ENCODE peak calls at places on chromosomes 16 and 17, in five cellular contexts. E is A549, C is GM12878, G is H1, Q is HepG2. S is an unnamed sample.

GRCh38 chr17:57569860-57570259 is 175.2 kb downstream of the CCDC182 start:
- DNase-seq in Q (no peak), G (no peak), E (no peak), C (no peak), S (no peak)

GRCh38 chr16:27264151-27264550 is 4.4 kb downstream of the NSMCE1 start:
- DNase-seq in C (no peak), G (no peak), Q (peak; percentile 85), E (no peak), S (no peak)

GRCh38 chr17:57697891-57698708 is 47.0 kb downstream of the CCDC182 start:
- DNase-seq in G (no peak), E (no peak), Q (peak; percentile 59), C (no peak), S (no peak)

GRCh38 chr16:86555763-86556130 is 712 bp upstream of the MTHFSD start:
- DNase-seq in C (no peak), Q (no peak), G (no peak), E (no peak), S (no peak)

GRCh38 chr17:40510328-40510648 is 8.9 kb upstream of the TNS4 start:
- DNase-seq in G (no peak), C (no peak), E (peak; percentile 96), Q (peak; percentile 60), S (no peak)

GRCh38 chr17:43406676-43407645 is 8.2 kb downstream of the ARL4D start:
- DNase-seq in E (peak; percentile 72), G (no peak), Q (no peak), C (no peak), S (no peak)

GRCh38 chr17:6711681-6712057 is 1.5 kb downstream of the SLC13A5 start:
- DNase-seq in C (no peak), G (no peak), Q (peak; percentile 69), E (no peak), S (no peak)

GRCh38 chr17:35709874-35710273 is 21.6 kb upstream of the RASL10B start:
- DNase-seq in C (no peak), E (no peak), Q (no peak), G (no peak), S (no peak)

GRCh38 chr17:40284085-40284713 is 3.5 kb upstream of the CDC6 start:
- DNase-seq in Q (no peak), G (no peak), E (no peak), C (no peak), S (no peak)

GRCh38 chr17:54172654-54173316 is 350.1 kb downstream of the KIF2B start:
- DNase-seq in E (peak; percentile 41), G (peak; percentile 15), C (no peak), Q (peak; percentile 18), S (no peak)

GRCh38 chr17:77523562-77523961 is 382.8 kb downstream of the SEC14L1 start:
- DNase-seq in C (no peak), Q (no peak), E (no peak), G (no peak), S (no peak)

GRCh38 chr16:14562691-14563491 is 67.2 kb downstream of the PARN start:
- DNase-seq in G (no peak), Q (peak; percentile 99), E (peak; percentile 73), C (no peak), S (peak; percentile 14)

GRCh38 chr16:50209548-50210265 is 56.6 kb downstream of the TENT4B start:
- DNase-seq in G (no peak), Q (no peak), C (no peak), E (no peak), S (no peak)

GRCh38 chr17:44607836-44608690 is 48.2 kb upstream of the MEIOC start:
- DNase-seq in C (no peak), E (no peak), G (peak; percentile 31), Q (peak; percentile 20), S (no peak)

GRCh38 chr16:49281843-49282642 is 405 bp upstream of the CBLN1 start:
- DNase-seq in Q (no peak), E (peak; percentile 85), G (peak; percentile 54), C (no peak), S (peak; percentile 92)

GRCh38 chr17:40033339-40033738 is 18.1 kb downstream of the CSF3 start:
- DNase-seq in C (no peak), Q (no peak), E (no peak), G (no peak), S (no peak)

GRCh38 chr17:74598346-74599022 is 6.4 kb upstream of the CD300LD start:
- DNase-seq in C (no peak), G (no peak), Q (no peak), E (no peak), S (no peak)

GRCh38 chr17:70357196-70357595 is 187.9 kb downstream of the KCNJ2 start:
- DNase-seq in Q (no peak), C (no peak), G (no peak), E (no peak), S (no peak)

GRCh38 chr17:74631468-74632195 is 8.1 kb upstream of the CD300E start:
- DNase-seq in G (no peak), C (peak; percentile 45), Q (no peak), E (no peak), S (no peak)

GRCh38 chr16:85762970-85763369 is 12.1 kb upstream of the C16orf74 start:
- DNase-seq in E (no peak), C (no peak), Q (no peak), G (no peak), S (no peak)

GRCh38 chr16:79469999-79470398 is 130.5 kb downstream of the MAF start:
- DNase-seq in G (no peak), E (no peak), Q (no peak), C (no peak), S (no peak)
- TF ChIP-seq EP300 in G (no peak), E (no peak), Q (no peak), C (no peak), S (no peak)

GRCh38 chr16:11401161-11402050 is 56.1 kb downstream of the RMI2 start:
- DNase-seq in E (no peak), G (no peak), C (no peak), Q (no peak), S (no peak)

GRCh38 chr16:11398136-11398535 is 52.9 kb downstream of the RMI2 start:
- DNase-seq in C (no peak), G (no peak), E (no peak), Q (no peak), S (no peak)

GRCh38 chr16:11398851-11399250 is 53.6 kb downstream of the RMI2 start:
- DNase-seq in Q (no peak), E (no peak), G (no peak), C (no peak), S (no peak)

GRCh38 chr16:11399261-11399831 is 54.1 kb downstream of the RMI2 start:
- DNase-seq in Q (no peak), E (no peak), G (no peak), C (no peak), S (no peak)

DNA sequence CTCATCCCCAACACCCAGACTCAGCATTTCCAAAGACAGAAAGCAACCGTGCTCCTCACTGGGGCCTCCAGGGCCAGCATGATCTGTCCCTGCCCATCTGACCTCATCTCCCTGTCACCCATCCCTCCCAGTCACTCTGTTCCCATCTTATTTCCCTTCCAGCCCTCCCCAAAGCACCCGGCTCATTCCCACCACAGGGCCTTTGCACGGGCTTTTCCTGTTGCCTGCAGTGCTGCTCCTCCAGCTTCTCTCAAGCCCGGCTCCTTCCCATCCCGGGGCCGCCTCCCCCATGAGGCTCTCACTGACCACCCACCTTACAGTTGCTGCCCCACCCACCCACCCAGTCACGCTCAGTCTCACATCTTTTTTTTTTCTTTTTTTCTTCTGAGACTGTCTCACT is 54.8 kb downstream of the RMI2 start:
- DNase-seq in G (no peak), C (no peak), E (no peak), Q (no peak), S (no peak)
- TF ChIP-seq KDM1A in G (peak; percentile 28), C (no peak), E (no peak), Q (no peak), S (no peak)

DNA sequence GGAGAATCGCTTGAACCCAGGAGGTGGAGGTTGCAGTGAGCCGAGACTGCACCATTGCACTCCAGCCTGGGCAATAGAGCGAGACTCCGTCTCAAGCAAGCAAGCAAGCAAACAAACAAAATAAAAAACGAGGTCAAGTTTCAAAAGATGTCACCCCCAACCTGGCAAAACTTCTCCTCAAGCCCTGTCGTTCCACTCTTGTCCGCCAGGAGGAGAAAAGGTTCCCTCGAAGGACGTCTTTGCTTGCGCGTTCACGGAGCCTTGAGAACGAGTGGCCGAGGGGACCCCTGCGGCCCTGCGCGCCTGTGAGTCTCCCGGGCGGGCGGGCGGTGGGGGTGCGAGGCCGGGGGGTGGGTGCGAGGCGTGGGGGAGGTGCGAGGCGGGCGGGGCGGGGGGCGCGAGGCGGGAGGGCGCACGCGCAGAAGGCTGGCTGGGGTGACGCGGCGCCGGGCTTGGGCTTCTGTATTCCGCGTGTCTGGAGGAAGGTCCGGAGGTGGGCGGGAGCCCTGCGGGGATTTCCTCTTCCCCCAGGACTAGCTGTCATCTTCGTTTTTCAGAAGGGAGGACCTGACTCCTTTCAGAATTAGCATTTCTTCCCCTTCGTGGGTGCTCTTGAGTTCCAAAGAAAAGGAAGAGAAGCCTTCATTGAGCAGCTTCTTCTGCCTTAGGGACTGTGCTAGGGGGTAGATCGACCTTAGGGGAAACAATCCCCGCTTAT is 3.7 kb downstream of the SLC52A1 start:
- DNase-seq in E (peak; percentile 86), Q (peak; percentile 50), C (peak; percentile 55), G (peak; percentile 47), S (peak; percentile 85)
- TF ChIP-seq CTCF in E (peak; percentile 65), Q (peak; percentile 73), C (peak; percentile 81), G (peak; percentile 72), S (peak; percentile 67)

GRCh38 chr16:31508706-31509523 is 724 bp upstream of the RUSF1 start:
- DNase-seq in G (no peak), Q (peak; percentile 23), C (no peak), E (peak; percentile 32), S (peak; percentile 72)

GRCh38 chr16:31507617-31507928 is 618 bp downstream of the RUSF1 start:
- DNase-seq in G (no peak), Q (no peak), C (no peak), E (no peak), S (no peak)

GRCh38 chr16:31504159-31504558 is 4.0 kb downstream of the RUSF1 start:
- DNase-seq in Q (no peak), G (no peak), E (no peak), C (no peak), S (no peak)

GRCh38 chr16:31505483-31505882 is 2.7 kb downstream of the RUSF1 start:
- DNase-seq in G (no peak), E (no peak), Q (no peak), C (peak; percentile 61), S (no peak)

GRCh38 chr16:31507929-31508705 is at the start of gene RUSF1:
- DNase-seq in G (peak; percentile 68), E (peak; percentile 91), Q (peak; percentile 89), C (peak; percentile 33), S (peak; percentile 86)
- TF ChIP-seq EP300 in G (peak; percentile 9), E (no peak), Q (peak; percentile 52), C (no peak), S (peak; percentile 50)

DNA sequence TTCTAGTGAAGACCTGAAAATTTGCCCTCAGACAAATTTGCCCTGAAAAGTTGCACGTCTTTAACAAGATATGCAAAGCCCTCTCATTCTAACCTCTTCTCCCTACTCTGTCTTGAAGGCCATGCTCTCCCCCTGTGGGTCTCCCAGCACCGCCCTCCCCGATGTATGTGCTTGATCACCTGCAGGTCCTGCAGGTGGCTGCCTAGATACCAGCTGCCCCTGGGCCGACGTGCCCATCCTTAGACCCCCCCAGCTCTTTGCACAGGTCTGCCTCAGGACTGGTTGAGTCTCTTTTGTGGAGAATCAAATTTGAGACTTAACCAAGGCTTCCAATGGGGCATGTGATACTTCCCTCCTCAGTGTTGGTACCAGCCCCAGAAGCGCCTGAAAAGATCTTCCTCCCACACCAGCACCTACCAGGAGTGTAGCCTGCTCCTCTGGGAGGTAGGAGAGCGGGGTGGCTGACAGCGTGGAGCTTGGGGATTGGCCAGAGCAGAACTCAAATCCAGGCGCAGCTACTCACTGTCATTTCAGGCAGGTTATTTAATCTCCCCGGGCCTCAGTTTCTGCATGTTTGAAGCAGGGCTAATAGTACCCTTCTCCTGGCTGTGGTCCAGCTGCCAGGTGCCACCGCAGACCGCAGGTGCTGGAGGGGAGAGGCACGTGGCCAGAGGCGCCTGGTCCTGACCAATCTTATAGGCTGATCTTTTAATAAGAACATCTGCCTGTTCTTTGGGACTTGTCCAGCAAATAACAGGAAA is 4.5 kb upstream of the MRPL38 start:
- DNase-seq in G (no peak), C (no peak), E (no peak), Q (no peak), S (no peak)
- TF ChIP-seq KDM1A in G (no peak), C (no peak), E (no peak), Q (no peak), S (no peak)